ENCODE peak calls at places on chromosomes 6 and 20, in seven cellular contexts. X, V, D, G, Z, C and J are unnamed samples.

GRCh38 chr20:40633123-40633850 is 55.7 kb downstream of the MAFB start:
- DNase-seq in G (no peak), V (no peak), C (no peak), D (no peak), X (no peak), Z (no peak), J (no peak)

GRCh38 chr20:32628960-32629530 is 43.9 kb upstream of the NOL4L start:
- DNase-seq in X (no peak), Z (no peak), V (no peak), D (no peak), G (no peak), C (no peak), J (no peak)

GRCh38 chr20:32018269-32019155 is 8.3 kb downstream of the CCM2L start:
- DNase-seq in V (no peak), C (peak; percentile 88), Z (peak; percentile 63), D (peak; percentile 44), G (peak; percentile 86), X (peak; percentile 93), J (peak; percentile 87)

GRCh38 chr6:150169609-150170008 is 26.8 kb downstream of the PPP1R14C start:
- DNase-seq in X (no peak), Z (no peak), C (no peak), V (no peak), D (peak; percentile 71), G (no peak), J (no peak)

GRCh38 chr6:89050155-89050554 is 30.4 kb upstream of the PNRC1 start:
- DNase-seq in Z (no peak), V (no peak), G (no peak), C (no peak), D (no peak), X (no peak), J (no peak)

GRCh38 chr6:25599516-25600060 is 52.4 kb upstream of the SCGN start:
- DNase-seq in V (no peak), Z (no peak), C (no peak), G (no peak), X (no peak), D (no peak), J (no peak)

GRCh38 chr6:134593442-134593841 is 275.5 kb upstream of the SGK1 start:
- DNase-seq in G (no peak), C (no peak), V (no peak), D (no peak), Z (no peak), X (no peak), J (no peak)

GRCh38 chr6:89818977-89819335 is 638 bp downstream of the MDN1 start:
- DNase-seq in C (no peak), D (no peak), G (no peak), Z (no peak), X (peak; percentile 47), V (no peak), J (peak; percentile 52)

GRCh38 chr6:21005816-21006553 is 471.7 kb downstream of the CDKAL1 start:
- DNase-seq in D (no peak), C (peak; percentile 28), Z (no peak), G (peak; percentile 41), X (no peak), V (no peak), J (no peak)

GRCh38 chr20:652611-653109 is 340 bp downstream of the SRXN1 start:
- DNase-seq in Z (no peak), C (no peak), X (peak; percentile 64), D (no peak), G (peak; percentile 43), V (no peak), J (no peak)

GRCh38 chr20:10603971-10604864 is 69.6 kb downstream of the JAG1 start:
- DNase-seq in X (peak; percentile 40), V (no peak), C (peak; percentile 62), Z (no peak), G (peak; percentile 82), D (no peak), J (no peak)

GRCh38 chr20:41392871-41393704 is 26.5 kb upstream of the EMILIN3 start:
- DNase-seq in G (no peak), V (peak; percentile 82), Z (no peak), C (no peak), D (no peak), X (no peak), J (no peak)

GRCh38 chr20:26208296-26209091 is 511.8 kb upstream of the ZNF337 start:
- DNase-seq in V (no peak), G (no peak), D (peak; percentile 34), C (no peak), X (peak; percentile 33), Z (peak; percentile 72), J (no peak)

GRCh38 chr20:57464642-57465211 is 60.2 kb downstream of the CTCFL start:
- DNase-seq in X (peak; percentile 46), Z (no peak), G (peak; percentile 82), C (peak; percentile 54), D (no peak), V (no peak), J (no peak)

GRCh38 chr6:108171918-108172516 is 6.2 kb downstream of the NR2E1 start:
- DNase-seq in D (no peak), V (no peak), C (no peak), G (no peak), X (no peak), Z (no peak), J (no peak)

GRCh38 chr6:149862901-149863595 is 1.1 kb downstream of the LRP11 start:
- DNase-seq in Z (peak; percentile 60), C (peak; percentile 40), V (peak; percentile 19), X (peak; percentile 61), D (peak; percentile 52), G (peak; percentile 32), J (peak; percentile 64)

GRCh38 chr6:90369024-90369519 is 72.4 kb upstream of the BACH2 start:
- DNase-seq in V (no peak), X (no peak), C (peak; percentile 35), D (peak; percentile 67), G (peak; percentile 78), Z (no peak), J (no peak)

GRCh38 chr6:11231564-11232176 is 798 bp downstream of the NEDD9 start:
- DNase-seq in X (no peak), C (peak; percentile 33), V (no peak), G (peak; percentile 48), Z (no peak), D (no peak), J (no peak)